ENCODE peak calls at places on chromosomes 3 and 15, in five cellular contexts. I is GM23248, N is neural progenitor cell, L is endodermal cell, M is Peyer's patch. Q is an unnamed sample.

GRCh38 chr3:42831321-42831713 is 22.1 kb downstream of the ACKR2 start:
- DNase-seq in I (peak; percentile 71), N (peak; percentile 86), L (peak; percentile 94), M (peak; percentile 78), Q (peak; percentile 90)

GRCh38 chr3:173977747-173978146 is 580.2 kb downstream of the NLGN1 start:
- DNase-seq in I (peak; percentile 89), N (no peak), L (no peak), M (no peak), Q (no peak)

GRCh38 chr3:42290966-42291714 is 25.2 kb upstream of the CCK start:
- DNase-seq in I (no peak), N (no peak), L (no peak), M (no peak), Q (no peak)

GRCh38 chr3:18079739-18080138 is 337.3 kb upstream of the TBC1D5 start:
- DNase-seq in I (peak; percentile 6), N (no peak), L (no peak), M (no peak), Q (no peak)

GRCh38 chr3:4504340-4505261 is 11.5 kb downstream of the ITPR1 start:
- DNase-seq in I (peak; percentile 7), N (no peak), L (no peak), M (peak; percentile 35), Q (peak; percentile 83)

GRCh38 chr3:121698914-121699313 is 38.2 kb upstream of the HCLS1 start:
- DNase-seq in I (no peak), N (no peak), L (no peak), M (no peak), Q (no peak)

GRCh38 chr3:141250828-141251227 is 19.2 kb downstream of the PXYLP1 start:
- DNase-seq in I (peak; percentile 64), N (no peak), L (no peak), M (no peak), Q (no peak)

GRCh38 chr3:49411550-49411967 is 217 bp downstream of the RHOA start:
- DNase-seq in I (no peak), N (peak; percentile 86), L (no peak), M (peak; percentile 56), Q (peak; percentile 60)

GRCh38 chr15:39411102-39411989 is 169.5 kb upstream of the THBS1 start:
- DNase-seq in I (peak; percentile 50), N (no peak), L (no peak), M (no peak), Q (no peak)

GRCh38 chr3:194298331-194299227 is 52.5 kb downstream of the CPN2 start:
- DNase-seq in I (no peak), N (no peak), L (no peak), M (no peak), Q (no peak)

GRCh38 chr15:40047413-40048154 is 8.6 kb upstream of the SRP14 start:
- DNase-seq in I (peak; percentile 90), N (no peak), L (peak; percentile 55), M (peak; percentile 75), Q (no peak)

GRCh38 chr3:79018671-79019136 is 749.1 kb downstream of the ROBO1 start:
- DNase-seq in I (peak; percentile 91), N (peak; percentile 77), L (peak; percentile 87), M (no peak), Q (peak; percentile 42)

GRCh38 chr3:99119312-99119810 is 217.9 kb upstream of the DCBLD2 start:
- DNase-seq in I (peak; percentile 15), N (no peak), L (no peak), M (no peak), Q (no peak)

GRCh38 chr3:191133359-191133758 is 65.7 kb upstream of the OSTN start:
- DNase-seq in I (no peak), N (no peak), L (no peak), M (no peak), Q (no peak)

GRCh38 chr15:29570121-29570930 is 251.9 kb downstream of the TJP1 start:
- DNase-seq in I (peak; percentile 43), N (peak; percentile 67), L (peak; percentile 78), M (no peak), Q (peak; percentile 22)

GRCh38 chr3:73094127-73094526 is 32.7 kb downstream of the EBLN2 start:
- DNase-seq in I (peak; percentile 45), N (no peak), L (peak; percentile 59), M (no peak), Q (no peak)

GRCh38 chr3:114370537-114371174 is 76.8 kb downstream of the TIGIT start:
- DNase-seq in I (no peak), N (peak; percentile 26), L (peak; percentile 68), M (no peak), Q (no peak)

GRCh38 chr3:127610105-127610504 is 11.9 kb downstream of the MCM2 start:
- DNase-seq in I (peak; percentile 79), N (no peak), L (no peak), M (no peak), Q (no peak)

GRCh38 chr3:32420138-32420981 is 28.7 kb downstream of the CMTM7 start:
- DNase-seq in I (peak; percentile 50), N (peak; percentile 48), L (peak; percentile 91), M (peak; percentile 74), Q (peak; percentile 44)

GRCh38 chr3:11995061-11995460 is 9.1 kb upstream of the SYN2 start:
- DNase-seq in I (no peak), N (peak; percentile 65), L (peak; percentile 75), M (no peak), Q (no peak)

GRCh38 chr15:25052191-25052999 is 97.6 kb downstream of the SNRPN start:
- DNase-seq in I (no peak), N (no peak), L (no peak), M (no peak), Q (no peak)

DNA sequence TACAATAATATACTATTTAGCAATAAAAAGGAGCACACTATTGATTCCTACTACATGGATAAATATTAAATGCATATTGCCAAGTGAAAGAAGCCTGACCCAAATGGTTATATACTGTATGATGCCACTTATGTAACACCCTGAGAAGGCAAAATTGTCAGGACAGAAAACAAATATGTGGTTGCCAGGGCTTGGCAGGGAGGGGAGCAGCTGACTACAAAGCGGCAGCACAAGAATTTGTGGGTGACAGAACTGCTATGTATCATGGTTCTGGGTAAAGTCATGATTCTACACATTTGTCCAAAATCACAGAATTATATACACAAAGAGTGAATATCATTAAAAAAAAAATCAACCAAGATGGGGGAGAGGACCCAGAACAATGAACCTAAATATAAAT is 22.5 kb downstream of the TBC1D2B start:
- DNase-seq in I (no peak), N (no peak), L (no peak), M (no peak), Q (no peak)
- H3K4me1 ChIP-seq in I (peaks cover 52% of the 10 kb centered on the region), N (peaks cover 20% of the 10 kb centered on the region), L (peaks cover 23% of the 10 kb centered on the region), M (peaks cover 7% of the 10 kb centered on the region), Q (peaks cover 41% of the 10 kb centered on the region)

GRCh38 chr3:9749663-9750555 is at the start of gene OGG1:
- DNase-seq in I (peak; percentile 99), N (peak; percentile 98), L (peak; percentile 99), M (peak; percentile 98), Q (peak; percentile 99)
- H3K4me3 ChIP-seq in I (peak within 1 kb of the TSS; percentile 100), N (peak within 1 kb of the TSS; percentile 64), L (peak within 1 kb of the TSS; percentile 97), M (peak within 1 kb of the TSS; percentile 63), Q (peak within 1 kb of the TSS; percentile 54)

DNA sequence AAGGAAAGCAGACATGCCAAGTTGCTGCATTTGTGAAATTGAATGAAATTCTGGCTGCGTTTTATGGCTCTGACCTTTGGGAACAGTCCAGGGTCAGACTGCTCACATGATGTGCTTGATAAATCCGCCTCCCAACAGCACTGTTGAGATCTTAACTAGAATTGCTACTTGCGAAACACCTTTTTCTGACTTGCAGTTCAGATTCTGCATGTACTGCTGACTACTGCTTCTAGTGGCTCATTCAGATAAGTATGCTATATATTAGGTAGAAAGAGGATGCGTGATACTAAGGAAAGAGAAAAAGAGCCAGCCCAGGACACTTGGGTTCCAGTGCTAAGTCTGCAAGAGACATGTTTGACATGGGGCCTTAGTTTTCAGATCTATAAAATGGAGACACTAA is 129.4 kb downstream of the LPP start:
- DNase-seq in I (peak; percentile 30), N (no peak), L (no peak), M (no peak), Q (peak; percentile 43)
- H3K4me1 ChIP-seq in I (peaks cover 44% of the 10 kb centered on the region), N (peaks cover 13% of the 10 kb centered on the region), L (no peaks in the 10 kb centered on the region), M (no peaks in the 10 kb centered on the region), Q (no peaks in the 10 kb centered on the region)

DNA sequence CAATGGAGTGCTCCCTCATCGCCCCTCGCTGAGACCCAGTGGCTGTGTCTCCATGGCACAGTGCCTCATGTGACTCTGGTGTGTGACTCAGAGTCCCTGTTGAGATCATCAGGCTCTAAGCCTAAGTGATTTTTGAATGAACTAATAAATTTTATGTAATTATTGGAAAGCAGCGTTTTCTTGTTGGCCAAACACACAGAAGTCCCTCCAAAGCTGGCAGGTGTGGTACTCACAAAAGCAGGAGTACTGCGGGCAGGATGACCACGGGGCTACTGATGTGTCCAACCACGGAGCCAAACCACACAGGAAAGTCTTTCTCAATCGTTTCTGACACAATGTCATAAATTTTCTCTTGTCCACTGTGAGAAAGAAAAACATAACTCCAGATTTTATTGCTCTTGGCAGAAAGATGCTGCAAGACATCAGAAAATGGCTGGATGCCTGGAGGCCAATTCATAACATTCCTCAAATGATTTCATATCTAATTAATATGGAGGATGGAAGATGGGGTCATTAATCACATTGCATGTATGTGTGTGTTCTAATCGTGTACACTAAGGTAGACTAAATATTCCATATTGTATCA is 14.6 kb upstream of the STARD5 start:
- DNase-seq in I (peak; percentile 86), N (no peak), L (no peak), M (no peak), Q (no peak)
- H3K4me3 ChIP-seq in I (peak overlapping the region; percentile 3), N (no peak overlapping the region), L (no peak overlapping the region), M (no peak overlapping the region), Q (no peak overlapping the region)

DNA sequence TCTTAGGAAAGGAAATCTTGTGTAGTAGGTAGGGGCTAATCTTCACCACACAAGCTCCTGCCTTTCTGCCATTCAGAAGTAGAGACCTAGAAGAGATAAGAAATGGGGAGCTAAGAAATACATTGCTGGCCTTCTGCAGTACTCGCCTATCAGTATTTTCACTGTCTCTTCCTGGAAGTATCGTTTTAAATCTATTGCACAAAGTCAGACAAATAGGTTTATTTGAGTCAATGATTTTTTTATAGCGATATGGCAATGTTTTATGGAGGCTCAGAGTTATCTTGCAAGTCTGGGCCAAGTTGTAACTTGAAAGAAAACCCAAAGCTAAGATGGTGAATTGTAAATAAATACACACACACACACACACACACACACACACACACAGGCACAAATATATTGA is 103.8 kb downstream of the PTPRG start:
- DNase-seq in I (no peak), N (no peak), L (no peak), M (no peak), Q (no peak)
- H3K4me1 ChIP-seq in I (peaks cover 14% of the 10 kb centered on the region), N (peaks cover 9% of the 10 kb centered on the region), L (peaks cover 8% of the 10 kb centered on the region), M (no peaks in the 10 kb centered on the region), Q (peaks cover 5% of the 10 kb centered on the region)

GRCh38 chr3:60841355-60841754 is 409.9 kb downstream of the FHIT start:
- DNase-seq in I (no peak), N (no peak), L (no peak), M (no peak), Q (no peak)
- H3K4me3 ChIP-seq in I (no peak overlapping the region), N (no peak overlapping the region), L (no peak overlapping the region), M (no peak overlapping the region), Q (no peak overlapping the region)

Q was measured in colonic mucosa.